ENCODE peak calls at places on chromosome 13, in five cellular contexts. O, E, F, B and J are unnamed samples.

GRCh38 chr13:42720116-42720857 is 61.1 kb upstream of the FAM216B start:
- DNase-seq in O (no peak), E (peak), F (peak), B (no peak), J (peak)

GRCh38 chr13:68550330-68550729 is 1320.2 kb upstream of the PCDH9 start:
- DNase-seq in O (no peak), E (no peak), F (no peak), B (no peak), J (no peak)

GRCh38 chr13:39353988-39354387 is 249.0 kb downstream of the LHFPL6 start:
- DNase-seq in O (no peak), E (no peak), F (peak), B (no peak), J (peak)

GRCh38 chr13:25607096-25607495 is 235.3 kb downstream of the ATP8A2 start:
- DNase-seq in O (no peak), E (no peak), F (no peak), B (no peak), J (no peak)

GRCh38 chr13:46654956-46655726 is 102.2 kb downstream of the LRCH1 start:
- DNase-seq in O (no peak), E (no peak), F (no peak), B (peak), J (no peak)

GRCh38 chr13:33637978-33638743 is 179.8 kb upstream of the RFC3 start:
- DNase-seq in O (no peak), E (no peak), F (peak), B (no peak), J (no peak)

GRCh38 chr13:94233831-94234230 is 245.7 kb downstream of the DCT start:
- DNase-seq in O (no peak), E (no peak), F (no peak), B (no peak), J (no peak)

GRCh38 chr13:45295536-45295935 is 45.4 kb downstream of the TPT1 start:
- DNase-seq in O (no peak), E (no peak), F (no peak), B (no peak), J (no peak)

GRCh38 chr13:43397110-43397509 is 373.7 kb downstream of the DNAJC15 start:
- DNase-seq in O (no peak), E (no peak), F (no peak), B (no peak), J (no peak)

GRCh38 chr13:60329221-60329983 is 67.6 kb upstream of the TDRD3 start:
- DNase-seq in O (no peak), E (peak), F (peak), B (no peak), J (no peak)

GRCh38 chr13:23618341-23618740 is 48.1 kb downstream of the TNFRSF19 start:
- DNase-seq in O (no peak), E (no peak), F (peak), B (no peak), J (no peak)

GRCh38 chr13:113176292-113176691 is 17.8 kb downstream of the PROZ start:
- DNase-seq in O (no peak), E (no peak), F (no peak), B (no peak), J (no peak)

GRCh38 chr13:94312511-94313191 is 166.8 kb downstream of the DCT start:
- DNase-seq in O (no peak), E (no peak), F (peak), B (no peak), J (no peak)

GRCh38 chr13:95536629-95537241 is 15.8 kb upstream of the CLDN10 start:
- DNase-seq in O (no peak), E (no peak), F (peak), B (peak), J (no peak)

GRCh38 chr13:31945202-31945978 is 86.2 kb upstream of the FRY start:
- DNase-seq in O (no peak), E (peak), F (peak), B (peak), J (peak)

GRCh38 chr13:107099661-107100060 is 531.7 kb upstream of the ARGLU1 start:
- DNase-seq in O (no peak), E (no peak), F (peak), B (no peak), J (no peak)

GRCh38 chr13:34028496-34029442 is 210.8 kb downstream of the RFC3 start:
- DNase-seq in O (no peak), E (no peak), F (no peak), B (no peak), J (no peak)

GRCh38 chr13:84668637-84669036 is 786.4 kb upstream of the SLITRK1 start:
- DNase-seq in O (no peak), E (no peak), F (no peak), B (peak), J (no peak)

GRCh38 chr13:35839746-35840273 is 291.4 kb downstream of the DCLK1 start:
- DNase-seq in O (no peak), E (no peak), F (no peak), B (no peak), J (no peak)

GRCh38 chr13:59755647-59756290 is 408.0 kb downstream of the DIAPH3 start:
- DNase-seq in O (no peak), E (no peak), F (peak), B (no peak), J (no peak)

GRCh38 chr13:79710376-79710775 is 229.4 kb downstream of the NDFIP2 start:
- DNase-seq in O (no peak), E (no peak), F (peak), B (no peak), J (no peak)

GRCh38 chr13:40402931-40403412 is 263.5 kb downstream of the FOXO1 start:
- DNase-seq in O (no peak), E (no peak), F (peak), B (no peak), J (no peak)

GRCh38 chr13:24233351-24233901 is 72.9 kb downstream of the SPATA13 start:
- DNase-seq in O (no peak), E (no peak), F (no peak), B (no peak), J (no peak)

GRCh38 chr13:44393391-44393790 is 19.8 kb downstream of the SERP2 start:
- DNase-seq in O (no peak), E (no peak), F (no peak), B (no peak), J (no peak)

GRCh38 chr13:29310806-29311205 is 284.7 kb downstream of the SLC7A1 start:
- DNase-seq in O (no peak), E (no peak), F (no peak), B (no peak), J (no peak)

GRCh38 chr13:80083516-80084085 is 257.3 kb downstream of the SPRY2 start:
- DNase-seq in O (no peak), E (no peak), F (no peak), B (no peak), J (no peak)

GRCh38 chr13:112709825-112710783 is 20.3 kb downstream of the ATP11A start:
- DNase-seq in O (no peak), E (peak), F (no peak), B (no peak), J (no peak)

GRCh38 chr13:77422724-77423123 is 95.8 kb upstream of the MYCBP2 start:
- DNase-seq in O (no peak), E (no peak), F (peak), B (no peak), J (no peak)

GRCh38 chr13:75871059-75871458 is 234.9 kb downstream of the LMO7 start:
- DNase-seq in O (no peak), E (no peak), F (no peak), B (no peak), J (no peak)

GRCh38 chr13:48749144-48749543 is 95.4 kb downstream of the CYSLTR2 start:
- DNase-seq in O (no peak), E (no peak), F (peak), B (no peak), J (no peak)

GRCh38 chr13:46296465-46296822 is 84.7 kb downstream of the LRRC63 start:
- DNase-seq in O (no peak), E (no peak), F (no peak), B (no peak), J (no peak)

GRCh38 chr13:75870397-75870801 is 234.3 kb downstream of the LMO7 start:
- DNase-seq in O (peak), E (no peak), F (peak), B (no peak), J (no peak)

GRCh38 chr13:34364633-34365032 is 546.7 kb downstream of the RFC3 start:
- DNase-seq in O (no peak), E (no peak), F (peak), B (no peak), J (no peak)

GRCh38 chr13:41610426-41610825 is 153.1 kb downstream of the RGCC start:
- DNase-seq in O (no peak), E (peak), F (peak), B (no peak), J (peak)